ENCODE peak calls at places on chromosomes 6 and 20, in six cellular contexts. O, F, L, I, N and Q are unnamed samples.

GRCh38 chr20:701401-702129 is 26.0 kb upstream of the SCRT2 start:
- DNase-seq in O (no peak), F (no peak), L (no peak), I (no peak), N (no peak), Q (no peak)

GRCh38 chr6:166726193-166726592 is 99.1 kb upstream of the RPS6KA2 start:
- DNase-seq in O (no peak), F (no peak), L (no peak), I (no peak), N (peak; percentile 30), Q (no peak)

GRCh38 chr20:62516345-62516744 is 40.5 kb upstream of the GATA5 start:
- DNase-seq in O (peak; percentile 73), F (no peak), L (no peak), I (no peak), N (peak; percentile 7), Q (no peak)

GRCh38 chr6:75201901-75202672 is 3.8 kb downstream of the COL12A1 start:
- DNase-seq in O (no peak), F (no peak), L (no peak), I (peak; percentile 78), N (peak; percentile 45), Q (peak; percentile 54)

GRCh38 chr6:11012976-11013375 is 31.1 kb downstream of the ELOVL2 start:
- DNase-seq in O (no peak), F (peak; percentile 22), L (no peak), I (no peak), N (no peak), Q (no peak)

GRCh38 chr6:66897576-66897975 is 1190.5 kb upstream of the EYS start:
- DNase-seq in O (no peak), F (peak; percentile 24), L (no peak), I (peak; percentile 6), N (peak; percentile 95), Q (no peak)

GRCh38 chr20:35954907-35955251 is 577 bp upstream of the SCAND1 start:
- DNase-seq in O (no peak), F (peak; percentile 57), L (no peak), I (no peak), N (peak; percentile 25), Q (no peak)

GRCh38 chr6:68313911-68314310 is 321.2 kb upstream of the ADGRB3 start:
- DNase-seq in O (no peak), F (peak; percentile 44), L (no peak), I (peak; percentile 5), N (peak; percentile 29), Q (no peak)

GRCh38 chr6:35071347-35071994 is 69.7 kb downstream of the TCP11 start:
- DNase-seq in O (no peak), F (no peak), L (no peak), I (no peak), N (peak; percentile 32), Q (no peak)

GRCh38 chr6:389622-390021 is 1.9 kb upstream of the IRF4 start:
- DNase-seq in O (no peak), F (no peak), L (no peak), I (no peak), N (no peak), Q (no peak)